ENCODE peak calls at places on chromosomes 13 and 19, in ten cellular contexts. J is B cell, A is fibroblast of lung, F is MCF 10A, U is RWPE1, I is endothelial cell of umbilical vein, W is pancreas, C is omental fat pad, M is astrocyte, V is A673. S is an unnamed sample.

GRCh38 chr13:44188257-44188656 is 185.4 kb upstream of the SERP2 start:
- DNase-seq in W (no peak), C (no peak), F (peak; percentile 83), J (no peak), V (no peak), M (peak; percentile 66), U (peak; percentile 92), I (no peak), A (peak; percentile 36), S (no peak)

GRCh38 chr13:33639640-33640080 is 178.3 kb upstream of the RFC3 start:
- DNase-seq in A (no peak), V (no peak), W (no peak), J (no peak), U (peak; percentile 36), M (no peak), C (no peak), I (no peak), F (peak; percentile 58), S (peak; percentile 29)

GRCh38 chr13:49342404-49342803 is 94.7 kb downstream of the CDADC1 start:
- DNase-seq in J (no peak), F (no peak), I (no peak), V (no peak), W (no peak), M (peak; percentile 27), U (no peak), A (no peak), C (no peak), S (no peak)

GRCh38 chr19:55254625-55254977 is 4.2 kb downstream of the PPP6R1 start:
- DNase-seq in F (no peak), I (no peak), M (no peak), W (no peak), U (no peak), C (no peak), A (no peak), V (no peak), J (no peak), S (no peak)

GRCh38 chr19:44587863-44588752 is 25.3 kb upstream of the IGSF23 start:
- DNase-seq in W (no peak), J (no peak), M (peak; percentile 95), F (peak; percentile 88), A (peak; percentile 99), V (peak; percentile 68), I (peak; percentile 77), C (no peak), U (peak; percentile 81), S (no peak)

GRCh38 chr19:33639034-33639681 is 17.4 kb downstream of the CHST8 start:
- DNase-seq in W (no peak), V (no peak), C (no peak), U (no peak), F (no peak), J (no peak), A (no peak), M (no peak), I (no peak), S (no peak)

GRCh38 chr19:49282184-49282583 is 42.8 kb downstream of the SLC6A16 start:
- DNase-seq in J (no peak), F (no peak), W (no peak), M (no peak), C (no peak), V (no peak), U (no peak), A (no peak), I (no peak), S (no peak)

GRCh38 chr13:24148414-24149305 is 11.9 kb upstream of the SPATA13 start:
- DNase-seq in I (peak; percentile 94), C (no peak), W (no peak), F (peak; percentile 86), A (peak; percentile 97), U (peak; percentile 91), V (peak; percentile 81), M (peak; percentile 98), J (no peak), S (no peak)

GRCh38 chr19:38774181-38774950 is 1.0 kb upstream of the LGALS7 start:
- DNase-seq in J (no peak), I (no peak), U (no peak), C (no peak), F (no peak), W (no peak), V (no peak), A (no peak), M (no peak), S (no peak)

GRCh38 chr19:15810335-15810734 is 5.1 kb downstream of the OR10H1 start:
- DNase-seq in W (no peak), C (no peak), F (peak; percentile 25), U (peak; percentile 55), V (peak; percentile 14), A (no peak), M (no peak), I (no peak), J (no peak), S (no peak)

GRCh38 chr13:29270536-29271045 is 324.9 kb downstream of the SLC7A1 start:
- DNase-seq in F (no peak), C (no peak), A (no peak), I (no peak), M (no peak), U (no peak), W (no peak), J (no peak), V (no peak), S (no peak)

GRCh38 chr19:6979341-6979740 is 41.9 kb downstream of the MBD3L2B start:
- DNase-seq in C (no peak), W (no peak), V (no peak), I (no peak), A (no peak), F (no peak), U (no peak), M (no peak), J (no peak), S (no peak)

GRCh38 chr13:100543872-100544602 is 44.6 kb downstream of the GGACT start:
- DNase-seq in M (no peak), W (no peak), F (no peak), U (no peak), A (peak; percentile 22), I (peak; percentile 93), C (no peak), V (no peak), J (no peak), S (no peak)

GRCh38 chr19:58229255-58229639 is 533 bp downstream of the ZNF544 start:
- DNase-seq in V (peak; percentile 57), I (peak; percentile 45), A (peak; percentile 34), U (peak; percentile 57), F (peak; percentile 53), W (no peak), M (peak; percentile 14), J (no peak), C (no peak), S (no peak)

GRCh38 chr19:4705413-4706131 is 18.1 kb downstream of the DPP9 start:
- DNase-seq in J (no peak), C (no peak), M (no peak), F (no peak), W (peak; percentile 43), I (no peak), V (no peak), U (no peak), A (peak; percentile 43), S (no peak)

GRCh38 chr19:4709440-4710280 is 14.0 kb downstream of the DPP9 start:
- DNase-seq in I (no peak), M (no peak), C (no peak), U (no peak), A (no peak), J (no peak), W (no peak), V (no peak), F (no peak), S (no peak)

GRCh38 chr19:4710281-4710600 is 13.4 kb downstream of the DPP9 start:
- DNase-seq in I (no peak), W (no peak), U (no peak), A (no peak), J (no peak), V (no peak), F (no peak), C (no peak), M (no peak), S (no peak)

GRCh38 chr19:4707322-4707721 is 16.3 kb downstream of the DPP9 start:
- DNase-seq in F (no peak), C (no peak), V (no peak), M (no peak), I (no peak), J (no peak), U (no peak), W (no peak), A (no peak), S (no peak)

DNA sequence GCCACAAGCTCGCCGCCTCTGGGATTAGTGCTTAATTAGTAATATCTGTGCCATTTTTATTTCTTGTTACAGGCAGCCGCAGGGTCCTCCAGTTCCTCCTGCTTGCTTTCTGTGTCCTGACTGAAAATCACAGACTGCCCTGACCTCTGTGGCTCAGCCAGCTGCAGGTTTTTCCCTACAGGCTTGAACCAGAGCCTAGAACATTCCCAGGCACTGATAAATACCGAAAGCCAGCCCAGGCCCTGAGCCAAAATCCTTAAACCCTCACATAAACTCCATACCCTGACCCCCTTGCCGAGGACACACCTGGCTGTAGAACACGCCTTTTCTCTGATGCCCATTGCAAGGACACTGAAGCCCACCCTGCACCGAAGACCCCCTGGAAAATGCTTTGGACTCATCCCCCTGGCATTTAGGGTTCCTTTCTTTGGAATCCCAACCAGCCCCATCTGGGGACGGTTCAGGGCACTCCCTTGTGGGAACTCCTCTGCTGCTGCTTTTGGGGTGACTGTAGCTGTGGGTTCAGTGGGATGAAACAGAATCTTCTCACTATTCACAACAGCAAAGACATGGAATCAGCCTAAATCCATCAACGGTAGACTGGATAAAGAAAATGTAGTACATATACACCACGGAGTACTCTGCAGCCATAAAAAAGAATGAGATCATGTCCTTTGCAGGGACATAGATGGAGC is 15.5 kb downstream of the DPP9 start:
- DNase-seq in A (peak; percentile 63), I (no peak), C (no peak), F (peak; percentile 16), U (no peak), V (no peak), M (peak; percentile 69), J (no peak), W (no peak), S (no peak)
- TF ChIP-seq CTCF in A (no peak), I (no peak), C (no peak), F (no peak), U (no peak), V (no peak), M (no peak), J (no peak), W (no peak), S (no peak)

GRCh38 chr13:67841071-67841470 is 610.9 kb upstream of the PCDH9 start:
- DNase-seq in V (peak; percentile 3), A (no peak), U (no peak), M (no peak), J (no peak), F (no peak), W (no peak), C (no peak), I (no peak), S (no peak)
- TF ChIP-seq CTCF in V (peak; percentile 25), A (no peak), U (no peak), M (no peak), J (no peak), F (no peak), W (no peak), C (no peak), I (no peak), S (no peak)

GRCh38 chr19:56348289-56348877 is 33.7 kb upstream of the ZSCAN5A start:
- DNase-seq in V (peak; percentile 45), W (no peak), U (no peak), A (peak; percentile 10), I (peak; percentile 6), C (no peak), M (no peak), F (peak; percentile 20), J (no peak), S (no peak)
- TF ChIP-seq CTCF in V (peak; percentile 64), W (no peak), U (peak; percentile 29), A (peak; percentile 12), I (peak; percentile 24), C (no peak), M (no peak), F (peak; percentile 32), J (no peak), S (peak; percentile 37)

GRCh38 chr13:91046715-91047327 is 300.7 kb upstream of the MIR17HG start:
- DNase-seq in J (no peak), W (no peak), F (no peak), C (no peak), V (no peak), I (no peak), U (no peak), M (no peak), A (peak; percentile 1), S (no peak)
- TF ChIP-seq CTCF in J (no peak), W (no peak), F (no peak), C (no peak), V (no peak), I (no peak), U (no peak), M (no peak), A (no peak), S (no peak)

S was measured in GM10248.